ENCODE peak calls at places on chromosomes 6 and 20, in six cellular contexts. Z is NCI-H748 treated with DMSO at 0.1 percent for 48 hours, G is dermis blood vessel endothelial cell, J is trophoblast cell, A is RPMI8226, B is GM03348. U is an unnamed sample.
A peak's percentile ranks its signal among the peaks of the same experiment; 100 is the strongest.

GRCh38 chr6:155333414-155333813 is 19.1 kb upstream of the TFB1M start:
- DNase-seq in Z (no peak), G (no peak), J (no peak), A (no peak), B (no peak), U (no peak)

GRCh38 chr6:154613137-154613676 is 102.7 kb upstream of the CNKSR3 start:
- DNase-seq in Z (peak; percentile 40), G (peak; percentile 84), J (peak; percentile 7), A (no peak), B (peak; percentile 42), U (no peak)

GRCh38 chr6:158662607-158663464 is 13.0 kb downstream of the SYTL3 start:
- DNase-seq in Z (no peak), G (no peak), J (no peak), A (no peak), B (peak; percentile 37), U (no peak)

GRCh38 chr6:130431346-130431745 is 65.5 kb downstream of the TMEM200A start:
- DNase-seq in Z (no peak), G (no peak), J (no peak), A (no peak), B (no peak), U (no peak)

GRCh38 chr6:22717906-22718305 is 148.5 kb downstream of the HDGFL1 start:
- DNase-seq in Z (peak; percentile 97), G (no peak), J (no peak), A (peak; percentile 40), B (no peak), U (no peak)

GRCh38 chr20:1330075-1330830 is 1.3 kb upstream of the SDCBP2 start:
- DNase-seq in Z (no peak), G (peak; percentile 45), J (no peak), A (no peak), B (no peak), U (peak; percentile 32)

GRCh38 chr6:157615411-157615763 is 207.7 kb upstream of the SNX9 start:
- DNase-seq in Z (no peak), G (peak; percentile 51), J (no peak), A (no peak), B (no peak), U (no peak)

GRCh38 chr6:141105481-141105880 is 1027.2 kb upstream of the GJE1 start:
- DNase-seq in Z (peak; percentile 9), G (peak; percentile 53), J (peak; percentile 25), A (no peak), B (peak; percentile 1), U (no peak)

GRCh38 chr20:64168381-64169088 is 4.3 kb downstream of the MYT1 start:
- DNase-seq in Z (no peak), G (no peak), J (no peak), A (no peak), B (no peak), U (no peak)

GRCh38 chr6:155212616-155213380 is 51.0 kb upstream of the CLDN20 start:
- DNase-seq in Z (no peak), G (no peak), J (peak; percentile 68), A (no peak), B (no peak), U (no peak)

U was measured in lung.